ENCODE peak calls at places on chromosomes 12 and 14, in seven cellular contexts. G, H, Q, A, I, W and F are unnamed samples.

GRCh38 chr12:127628655-127629054 is 638.3 kb upstream of the TMEM132C start:
- DNase-seq in G (peak), H (no peak), Q (no peak), A (no peak), I (peak), W (no peak), F (no peak)

GRCh38 chr12:94872671-94873367 is 130.7 kb downstream of the NDUFA12 start:
- DNase-seq in G (no peak), H (no peak), Q (no peak), A (no peak), I (no peak), W (no peak), F (no peak)

GRCh38 chr14:44889600-44890479 is 71.9 kb downstream of the KLHL28 start:
- DNase-seq in G (no peak), H (no peak), Q (no peak), A (no peak), I (no peak), W (no peak), F (no peak)

GRCh38 chr14:93929657-93930056 is 2.5 kb downstream of the FAM181A start:
- DNase-seq in G (no peak), H (no peak), Q (no peak), A (no peak), I (no peak), W (no peak), F (no peak)

GRCh38 chr14:54366726-54367707 is 29.8 kb upstream of the CDKN3 start:
- DNase-seq in G (peak), H (peak), Q (peak), A (no peak), I (no peak), W (no peak), F (peak)

GRCh38 chr12:57146925-57147640 is at the start of gene LRP1-AS:
- DNase-seq in G (no peak), H (no peak), Q (peak), A (no peak), I (no peak), W (no peak), F (no peak)

GRCh38 chr12:47190271-47190750 is 110.6 kb upstream of the AMIGO2 start:
- DNase-seq in G (no peak), H (no peak), Q (no peak), A (no peak), I (peak), W (no peak), F (no peak)

GRCh38 chr14:91947196-91948184 is at the start of gene FBLN5:
- DNase-seq in G (peak), H (no peak), Q (no peak), A (no peak), I (peak), W (no peak), F (peak)

GRCh38 chr12:114799574-114800487 is 115.9 kb upstream of the TBX3 start:
- DNase-seq in G (no peak), H (no peak), Q (peak), A (no peak), I (peak), W (no peak), F (peak)

GRCh38 chr14:89032086-89032649 is 207.7 kb downstream of the TTC8 start:
- DNase-seq in G (no peak), H (no peak), Q (no peak), A (no peak), I (no peak), W (no peak), F (no peak)

GRCh38 chr12:3197131-3197818 is 120.1 kb downstream of the TSPAN9 start:
- DNase-seq in G (no peak), H (no peak), Q (peak), A (no peak), I (no peak), W (no peak), F (no peak)

GRCh38 chr14:59483360-59483759 is 848 bp downstream of the L3HYPDH start:
- DNase-seq in G (peak), H (no peak), Q (no peak), A (no peak), I (peak), W (no peak), F (peak)

GRCh38 chr14:65465584-65465983 is 53.1 kb downstream of the FUT8 start:
- DNase-seq in G (no peak), H (no peak), Q (no peak), A (no peak), I (no peak), W (no peak), F (no peak)

GRCh38 chr14:70698288-70698687 is 56.6 kb downstream of the TTC9 start:
- DNase-seq in G (no peak), H (no peak), Q (peak), A (no peak), I (peak), W (no peak), F (peak)

GRCh38 chr14:90495357-90496276 is 98.8 kb downstream of the CALM1 start:
- DNase-seq in G (no peak), H (peak), Q (peak), A (peak), I (no peak), W (no peak), F (peak)

GRCh38 chr12:109727746-109728726 is 14.4 kb downstream of the FAM222A start:
- DNase-seq in G (no peak), H (no peak), Q (no peak), A (no peak), I (no peak), W (no peak), F (no peak)